ENCODE peak calls at places on chromosomes 3 and 15, in four cellular contexts. One of them, this sample, is unnamed.

GRCh38 chr3:50370594-50370993 is 11.3 kb upstream of the TMEM115 start:
- DNase-seq in heart right ventricle: no peak
- DNase-seq in spleen: no peak
- DNase-seq in upper lobe of right lung: no peak
- DNase-seq in this sample: no peak

GRCh38 chr15:50358805-50359204 is 3.8 kb upstream of the GABPB1 start:
- DNase-seq in upper lobe of right lung: no peak
- DNase-seq in heart right ventricle: no peak
- DNase-seq in spleen: no peak
- DNase-seq in this sample: no peak

GRCh38 chr3:154421067-154421466 is 8.9 kb downstream of the GPR149 start:
- DNase-seq in heart right ventricle: no peak
- DNase-seq in spleen: no peak
- DNase-seq in upper lobe of right lung: no peak
- DNase-seq in this sample: no peak

GRCh38 chr3:29137601-29138000 is 143.3 kb upstream of the RBMS3 start:
- DNase-seq in heart right ventricle: no peak
- DNase-seq in upper lobe of right lung: no peak
- DNase-seq in spleen: no peak
- DNase-seq in this sample: no peak

GRCh38 chr3:191792580-191792979 is 331.6 kb downstream of the PYDC2 start:
- DNase-seq in upper lobe of right lung: no peak
- DNase-seq in heart right ventricle: no peak
- DNase-seq in spleen: no peak
- DNase-seq in this sample: no peak

GRCh38 chr3:130779031-130779430 is 32.4 kb upstream of the PIK3R4 start:
- DNase-seq in heart right ventricle: no peak
- DNase-seq in spleen: no peak
- DNase-seq in upper lobe of right lung: no peak
- DNase-seq in this sample: no peak

GRCh38 chr15:25391971-25392733 is 46.7 kb downstream of the UBE3A start:
- DNase-seq in heart right ventricle: no peak
- DNase-seq in spleen: no peak
- DNase-seq in upper lobe of right lung: no peak
- DNase-seq in this sample: peak; percentile 17

GRCh38 chr3:113151475-113152031 is 59.8 kb upstream of the BOC start:
- DNase-seq in upper lobe of right lung: no peak
- DNase-seq in spleen: no peak
- DNase-seq in heart right ventricle: peak; percentile 11
- DNase-seq in this sample: no peak

GRCh38 chr3:86988235-86988634 is 2.7 kb downstream of the VGLL3 start:
- DNase-seq in upper lobe of right lung: no peak
- DNase-seq in spleen: no peak
- DNase-seq in heart right ventricle: no peak
- DNase-seq in this sample: no peak

GRCh38 chr3:171679011-171679492 is 131.2 kb downstream of the PLD1 start:
- DNase-seq in spleen: no peak
- DNase-seq in upper lobe of right lung: no peak
- DNase-seq in heart right ventricle: no peak
- DNase-seq in this sample: no peak

GRCh38 chr3:121943434-121943833 is 49.2 kb downstream of the SLC15A2 start:
- DNase-seq in upper lobe of right lung: no peak
- DNase-seq in heart right ventricle: no peak
- DNase-seq in spleen: no peak
- DNase-seq in this sample: no peak

GRCh38 chr3:38588276-38588971 is 61.1 kb downstream of the SCN5A start:
- DNase-seq in upper lobe of right lung: peak; percentile 52
- DNase-seq in spleen: peak; percentile 67
- DNase-seq in heart right ventricle: peak; percentile 33
- DNase-seq in this sample: no peak

GRCh38 chr15:69782155-69782658 is 315.5 kb downstream of the TLE3 start:
- DNase-seq in spleen: peak; percentile 4
- DNase-seq in heart right ventricle: no peak
- DNase-seq in upper lobe of right lung: no peak
- DNase-seq in this sample: no peak

GRCh38 chr15:99106417-99107220 is 1.7 kb downstream of the SYNM start:
- DNase-seq in heart right ventricle: peak; percentile 71
- DNase-seq in spleen: peak; percentile 53
- DNase-seq in upper lobe of right lung: no peak
- DNase-seq in this sample: no peak

GRCh38 chr3:177724020-177724638 is 526.8 kb upstream of the TBL1XR1 start:
- DNase-seq in heart right ventricle: peak; percentile 71
- DNase-seq in spleen: no peak
- DNase-seq in upper lobe of right lung: peak; percentile 66
- DNase-seq in this sample: no peak

GRCh38 chr15:76951161-76951714 is 19.7 kb downstream of the RCN2 start:
- DNase-seq in upper lobe of right lung: no peak
- DNase-seq in heart right ventricle: no peak
- DNase-seq in spleen: no peak
- DNase-seq in this sample: no peak

GRCh38 chr15:76954744-76955143 is 23.2 kb downstream of the RCN2 start:
- DNase-seq in upper lobe of right lung: no peak
- DNase-seq in heart right ventricle: no peak
- DNase-seq in spleen: no peak
- DNase-seq in this sample: no peak

GRCh38 chr15:76953913-76954312 is 22.4 kb downstream of the RCN2 start:
- DNase-seq in spleen: no peak
- DNase-seq in upper lobe of right lung: no peak
- DNase-seq in heart right ventricle: no peak
- DNase-seq in this sample: no peak
- H3K4me3 ChIP-seq in spleen: no peak overlapping the region
- H3K4me3 ChIP-seq in upper lobe of right lung: no peak overlapping the region
- H3K4me3 ChIP-seq in heart right ventricle: no peak overlapping the region
- H3K4me3 ChIP-seq in this sample: no peak overlapping the region

DNA sequence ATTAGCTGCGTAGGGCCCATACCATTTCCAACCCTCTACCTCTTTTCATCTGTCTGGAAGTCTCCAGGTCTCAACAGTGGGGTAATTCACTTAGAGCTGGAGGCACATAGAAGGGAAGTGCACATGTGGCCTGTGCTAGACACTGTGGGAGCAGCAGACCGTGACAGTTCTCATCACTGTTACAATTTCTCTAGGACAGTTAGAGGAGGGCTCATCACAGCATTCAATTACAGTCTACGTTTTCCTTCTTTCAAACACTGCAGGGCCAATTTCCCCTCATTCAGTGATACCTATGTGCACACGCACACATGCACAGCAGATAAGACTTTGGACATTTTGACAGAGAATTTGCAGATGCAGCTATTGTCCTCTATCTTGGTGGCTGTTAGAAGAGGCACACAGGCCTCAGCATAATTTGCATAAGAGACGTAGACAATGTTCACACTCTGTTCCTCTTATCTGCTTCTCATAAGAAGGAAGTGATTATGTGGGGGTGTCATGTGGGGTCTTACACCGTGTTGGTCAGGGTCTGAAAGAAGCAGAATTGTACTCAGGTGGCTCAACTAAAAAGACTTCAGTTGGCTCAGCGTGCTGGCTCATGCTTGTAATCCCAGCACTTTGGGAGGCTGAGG is 12.6 kb upstream of the HRG start:
- DNase-seq in heart right ventricle: no peak
- DNase-seq in spleen: peak; percentile 80
- DNase-seq in upper lobe of right lung: no peak
- DNase-seq in this sample: no peak
- H3K4me3 ChIP-seq in heart right ventricle: no peak overlapping the region
- H3K4me3 ChIP-seq in spleen: no peak overlapping the region
- H3K4me3 ChIP-seq in upper lobe of right lung: no peak overlapping the region
- H3K4me3 ChIP-seq in this sample: no peak overlapping the region

GRCh38 chr3:117602054-117602644 is 892.6 kb downstream of the TUSC7 start:
- DNase-seq in upper lobe of right lung: no peak
- DNase-seq in heart right ventricle: no peak
- DNase-seq in spleen: no peak
- DNase-seq in this sample: no peak
- H3K4me3 ChIP-seq in upper lobe of right lung: no peak overlapping the region
- H3K4me3 ChIP-seq in heart right ventricle: no peak overlapping the region
- H3K4me3 ChIP-seq in spleen: no peak overlapping the region
- H3K4me3 ChIP-seq in this sample: no peak overlapping the region

GRCh38 chr3:190169877-190170276 is 49.2 kb upstream of the P3H2 start:
- DNase-seq in upper lobe of right lung: no peak
- DNase-seq in spleen: no peak
- DNase-seq in heart right ventricle: no peak
- DNase-seq in this sample: no peak
- H3K4me3 ChIP-seq in upper lobe of right lung: peak overlapping the region; percentile 0
- H3K4me3 ChIP-seq in spleen: peak overlapping the region; percentile 32
- H3K4me3 ChIP-seq in heart right ventricle: peak overlapping the region; percentile 10
- H3K4me3 ChIP-seq in this sample: no peak overlapping the region

DNA sequence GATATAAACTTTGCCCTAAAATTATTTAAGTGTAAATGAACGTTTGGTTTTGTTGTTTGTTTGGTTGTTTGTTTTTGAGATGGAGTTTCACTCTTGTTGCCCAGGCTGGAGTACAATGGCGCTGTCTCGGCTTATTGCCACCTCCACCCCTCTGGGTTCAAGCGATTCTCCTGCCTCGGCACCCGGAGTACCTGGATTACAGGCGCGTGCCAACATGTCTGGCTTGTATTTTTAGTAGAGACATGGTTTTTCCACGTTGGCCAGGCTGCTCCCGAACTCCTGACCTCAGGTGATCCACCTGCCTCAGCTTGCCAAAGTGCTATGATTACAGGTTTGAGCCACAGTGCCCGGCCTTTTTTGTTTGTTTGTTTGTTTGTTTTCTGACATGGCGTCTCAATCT is 87.9 kb upstream of the CHD2 start:
- DNase-seq in upper lobe of right lung: no peak
- DNase-seq in heart right ventricle: no peak
- DNase-seq in spleen: no peak
- DNase-seq in this sample: no peak
- H3K4me3 ChIP-seq in upper lobe of right lung: peak overlapping the region; percentile 23
- H3K4me3 ChIP-seq in heart right ventricle: no peak overlapping the region
- H3K4me3 ChIP-seq in spleen: no peak overlapping the region
- H3K4me3 ChIP-seq in this sample: no peak overlapping the region